ENCODE peak calls at places on chromosome 7, in nine cellular contexts. M, W, C, X, L, Y, T, I and J are unnamed samples. For H3K27me3, the result is how much of the 10 kb centered on the place peaks cover.

GRCh38 chr7:25877802-25878789 is 273.9 kb upstream of the NFE2L3 start:
- DNase-seq in M (no peak), W (no peak), C (no peak), X (no peak), L (no peak), Y (no peak), T (no peak), I (no peak), J (no peak)

GRCh38 chr7:27124096-27124978 is 6.2 kb downstream of the HOXA4 start:
- DNase-seq in M (no peak), W (peak), C (no peak), X (no peak), L (peak), Y (no peak), T (peak), I (no peak), J (no peak)

GRCh38 chr7:43784030-43785001 is 25.8 kb downstream of the BLVRA start:
- DNase-seq in M (no peak), W (no peak), C (peak), X (no peak), L (peak), Y (no peak), T (no peak), I (peak), J (no peak)

GRCh38 chr7:63899691-63900393 is 98.8 kb upstream of the ZNF722 start:
- DNase-seq in M (peak), W (peak), C (peak), X (peak), L (no peak), Y (peak), T (peak), I (peak), J (no peak)

GRCh38 chr7:74417419-74417971 is 36.2 kb upstream of the GTF2IRD1 start:
- DNase-seq in M (peak), W (peak), C (peak), X (no peak), L (peak), Y (peak), T (peak), I (peak), J (no peak)

GRCh38 chr7:4828720-4829383 is 33.0 kb downstream of the PAPOLB start:
- DNase-seq in M (no peak), W (no peak), C (no peak), X (no peak), L (no peak), Y (no peak), T (no peak), I (no peak), J (no peak)

GRCh38 chr7:77570330-77571011 is 33.4 kb downstream of the PTPN12 start:
- DNase-seq in M (no peak), W (no peak), C (no peak), X (no peak), L (peak), Y (no peak), T (no peak), I (no peak), J (peak)

GRCh38 chr7:149604521-149604920 is 106.9 kb upstream of the ZNF746 start:
- DNase-seq in M (no peak), W (no peak), C (no peak), X (no peak), L (peak), Y (no peak), T (no peak), I (no peak), J (no peak)

GRCh38 chr7:133858311-133858710 is 268.8 kb upstream of the LRGUK start:
- DNase-seq in M (no peak), W (no peak), C (no peak), X (no peak), L (no peak), Y (no peak), T (no peak), I (no peak), J (no peak)

GRCh38 chr7:68009716-68010115 is 1013.1 kb downstream of the TYW1 start:
- DNase-seq in M (no peak), W (no peak), C (no peak), X (no peak), L (no peak), Y (no peak), T (no peak), I (no peak), J (no peak)

GRCh38 chr7:17882685-17883084 is 57.6 kb downstream of the SNX13 start:
- DNase-seq in M (no peak), W (no peak), C (no peak), X (no peak), L (no peak), Y (no peak), T (no peak), I (no peak), J (no peak)

GRCh38 chr7:138030679-138031351 is 28.9 kb upstream of the CREB3L2 start:
- DNase-seq in M (no peak), W (no peak), C (no peak), X (no peak), L (no peak), Y (no peak), T (no peak), I (no peak), J (no peak)

GRCh38 chr7:138036135-138036534 is 34.2 kb upstream of the CREB3L2 start:
- DNase-seq in M (no peak), W (no peak), C (no peak), X (no peak), L (no peak), Y (no peak), T (no peak), I (no peak), J (no peak)

GRCh38 chr7:138032186-138032585 is 30.3 kb upstream of the CREB3L2 start:
- DNase-seq in M (no peak), W (no peak), C (no peak), X (no peak), L (no peak), Y (no peak), T (no peak), I (no peak), J (no peak)

GRCh38 chr7:138032775-138033174 is 30.9 kb upstream of the CREB3L2 start:
- DNase-seq in M (no peak), W (no peak), C (no peak), X (no peak), L (no peak), Y (no peak), T (no peak), I (no peak), J (no peak)

GRCh38 chr7:138033241-138033640 is 31.4 kb upstream of the CREB3L2 start:
- DNase-seq in M (no peak), W (no peak), C (no peak), X (no peak), L (no peak), Y (no peak), T (no peak), I (no peak), J (no peak)
- H3K4me3 ChIP-seq in M (no peak), W (no peak), C (no peak), X (no peak), L (no peak), Y (no peak), T (no peak), I (no peak), J (no peak)

GRCh38 chr7:31724696-31725095 is 37.7 kb downstream of the PPP1R17 start:
- DNase-seq in M (no peak), W (no peak), C (no peak), X (no peak), L (no peak), Y (no peak), T (no peak), I (no peak), J (no peak)

GRCh38 chr7:31734456-31734855 is 47.4 kb downstream of the PPP1R17 start:
- DNase-seq in M (no peak), W (no peak), C (no peak), X (no peak), L (no peak), Y (no peak), T (no peak), I (no peak), J (peak)

GRCh38 chr7:31729195-31729804 is 42.3 kb downstream of the PPP1R17 start:
- DNase-seq in M (no peak), W (no peak), C (no peak), X (no peak), L (no peak), Y (no peak), T (no peak), I (no peak), J (no peak)
- TF ChIP-seq CTCF in M (no peak), W (no peak), C (no peak), X (no peak), L (no peak), Y (no peak), T (no peak), I (no peak), J (peak)

GRCh38 chr7:99947608-99948007 is 18.2 kb upstream of the GJC3 start:
- DNase-seq in M (no peak), W (no peak), C (no peak), X (no peak), L (no peak), Y (no peak), T (no peak), I (no peak), J (no peak)

GRCh38 chr7:99943641-99944507 is 14.5 kb upstream of the GJC3 start:
- DNase-seq in M (no peak), W (no peak), C (no peak), X (no peak), L (no peak), Y (no peak), T (no peak), I (no peak), J (no peak)

GRCh38 chr7:99949645-99950228 is 20.3 kb upstream of the GJC3 start:
- DNase-seq in M (no peak), W (no peak), C (no peak), X (no peak), L (peak), Y (no peak), T (no peak), I (no peak), J (no peak)

GRCh38 chr7:99944508-99945070 is 15.2 kb upstream of the GJC3 start:
- DNase-seq in M (no peak), W (no peak), C (no peak), X (no peak), L (no peak), Y (no peak), T (no peak), I (no peak), J (no peak)
- H3K27me3 ChIP-seq in M (under half), W (under half), C (under half), X (under half), L (under half), Y (under half), T (under half), I (under half), J (under half)

DNA sequence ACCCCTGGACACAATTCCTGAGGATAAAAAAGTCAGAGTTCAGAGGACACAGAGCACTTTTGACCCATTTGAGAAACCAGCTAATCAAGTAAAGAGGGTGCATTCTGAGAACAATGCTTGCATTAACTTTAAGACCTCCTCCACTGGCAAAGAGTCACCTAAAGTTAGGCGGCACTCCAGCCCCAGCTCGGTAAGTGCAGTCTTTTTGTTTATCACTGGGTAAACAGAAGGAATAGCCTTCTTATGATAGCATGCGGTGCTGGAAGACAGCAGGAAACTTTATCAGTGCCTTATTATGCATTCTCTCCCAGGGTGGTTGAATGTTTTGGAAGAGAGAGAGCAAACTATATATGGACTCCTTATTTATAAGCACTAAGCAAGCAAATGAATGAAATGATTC is 130.5 kb downstream of the CDK14 start:
- DNase-seq in M (no peak), W (peak), C (no peak), X (no peak), L (peak), Y (no peak), T (no peak), I (no peak), J (no peak)
- H3K4me3 ChIP-seq in M (no peak), W (no peak), C (no peak), X (no peak), L (peak), Y (no peak), T (no peak), I (no peak), J (no peak)

GRCh38 chr7:151679073-151679708 is 159.5 kb upstream of the RHEB start:
- DNase-seq in M (no peak), W (no peak), C (no peak), X (no peak), L (no peak), Y (no peak), T (no peak), I (peak), J (no peak)
- TF ChIP-seq CTCF in M (no peak), W (no peak), C (no peak), X (no peak), L (no peak), Y (no peak), T (no peak), I (no peak), J (no peak)

DNA sequence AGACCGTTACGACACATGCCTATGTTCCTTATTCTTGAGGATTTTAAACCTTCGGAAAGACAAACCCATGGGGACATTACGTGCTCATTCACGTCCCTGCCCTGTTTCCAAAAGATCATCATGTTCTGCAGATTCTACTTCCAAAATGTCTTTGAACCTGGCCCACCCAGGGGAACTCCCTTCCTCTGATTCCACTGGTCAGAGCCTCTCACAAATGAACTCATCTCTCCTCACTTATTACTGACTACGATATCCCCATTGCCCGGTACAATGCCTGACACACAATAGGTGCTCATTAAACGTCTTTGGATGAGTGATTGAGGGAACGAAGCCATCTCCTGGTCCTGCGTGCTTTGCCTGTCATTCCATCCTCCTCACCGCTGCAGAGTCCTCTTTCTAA is 168.3 kb upstream of the RNF32 start:
- DNase-seq in M (no peak), W (no peak), C (no peak), X (no peak), L (no peak), Y (no peak), T (no peak), I (no peak), J (no peak)
- H3K27me3 ChIP-seq in M (under half), W (under half), C (under half), X (under half), L (under half), Y (under half), T (under half), I (under half), J (under half)

GRCh38 chr7:33841658-33842057 is 63.7 kb upstream of the BMPER start:
- DNase-seq in M (no peak), W (no peak), C (no peak), X (no peak), L (peak), Y (no peak), T (peak), I (no peak), J (no peak)

GRCh38 chr7:33842141-33842540 is 63.2 kb upstream of the BMPER start:
- DNase-seq in M (no peak), W (no peak), C (no peak), X (no peak), L (no peak), Y (no peak), T (no peak), I (no peak), J (no peak)

GRCh38 chr7:33841031-33841430 is 64.3 kb upstream of the BMPER start:
- DNase-seq in M (no peak), W (no peak), C (no peak), X (no peak), L (no peak), Y (no peak), T (no peak), I (no peak), J (no peak)

GRCh38 chr7:33836797-33837355 is 68.5 kb upstream of the BMPER start:
- DNase-seq in M (peak), W (no peak), C (no peak), X (no peak), L (peak), Y (no peak), T (no peak), I (no peak), J (no peak)

GRCh38 chr7:33837356-33837851 is 67.9 kb upstream of the BMPER start:
- DNase-seq in M (no peak), W (no peak), C (no peak), X (no peak), L (no peak), Y (no peak), T (no peak), I (peak), J (no peak)
- H3K4me3 ChIP-seq in M (no peak), W (no peak), C (no peak), X (no peak), L (no peak), Y (no peak), T (no peak), I (peak), J (no peak)

DNA sequence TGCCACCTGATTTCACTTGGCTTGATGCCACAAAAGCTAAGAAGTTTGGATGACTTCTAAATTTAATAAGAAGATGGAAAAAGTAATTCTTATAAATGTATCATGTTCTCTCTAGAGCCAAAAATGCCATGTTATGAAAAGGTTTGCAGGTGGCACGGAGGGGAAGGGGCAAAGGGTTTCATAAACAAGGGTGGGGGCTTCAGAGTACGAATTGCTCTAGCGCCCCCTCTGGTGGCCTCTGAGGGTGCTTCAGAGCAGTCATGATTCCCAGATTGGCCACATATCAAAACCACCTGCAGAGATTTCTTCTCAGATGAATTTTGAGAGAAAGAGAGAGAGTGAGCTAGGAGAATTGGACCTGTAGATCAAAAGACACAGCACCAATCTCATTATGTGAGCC is 208.6 kb upstream of the YAE1 start:
- DNase-seq in M (peak), W (no peak), C (no peak), X (no peak), L (no peak), Y (no peak), T (no peak), I (no peak), J (no peak)
- TF ChIP-seq CTCF in M (peak), W (peak), C (no peak), X (no peak), L (peak), Y (no peak), T (no peak), I (no peak), J (peak)

DNA sequence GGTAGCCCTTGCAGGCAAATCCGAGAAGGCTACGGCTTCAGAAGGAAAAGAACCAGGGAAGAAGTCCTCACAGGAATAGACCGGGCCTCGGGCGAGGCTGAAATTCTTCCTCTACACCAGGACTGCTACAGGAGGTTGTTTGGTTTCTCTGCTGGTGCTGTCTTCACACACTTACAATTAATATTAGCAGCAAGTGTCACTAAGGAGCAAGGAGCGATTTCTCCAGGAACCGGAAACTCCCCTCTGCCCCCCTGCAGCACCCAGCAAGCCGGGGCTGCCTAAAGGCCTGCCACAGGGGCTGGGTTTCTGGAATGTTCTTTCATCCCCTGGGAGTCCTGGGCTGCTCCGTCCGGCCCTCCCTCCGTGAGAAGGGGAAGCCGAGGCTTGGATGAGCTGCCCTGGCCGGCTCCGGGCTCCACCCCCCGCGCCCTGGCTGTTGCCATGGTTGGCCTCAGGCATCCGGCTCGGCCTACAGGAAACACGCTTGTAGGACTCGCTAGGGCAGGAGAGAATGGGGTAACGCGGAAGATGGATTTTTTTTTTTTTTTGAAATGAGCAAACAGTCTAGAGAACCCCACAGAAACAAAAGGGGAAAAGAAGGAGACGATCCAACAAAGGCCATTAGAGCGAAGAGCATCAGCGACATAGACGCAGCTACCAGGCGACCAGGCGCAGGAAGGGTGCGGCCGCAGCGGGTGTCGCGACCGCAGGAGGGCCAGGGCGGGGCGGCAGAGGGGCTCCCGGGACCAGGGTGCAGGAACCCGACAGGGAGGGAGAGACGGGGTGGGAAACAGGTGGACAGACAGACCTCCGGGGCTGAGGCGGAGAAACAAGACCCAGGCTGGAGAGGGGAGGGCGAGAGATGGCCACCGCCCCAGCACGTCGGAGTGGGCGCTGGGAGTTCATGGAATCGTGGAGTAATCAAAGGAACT is 33.0 kb downstream of the EN2 start:
- DNase-seq in M (no peak), W (peak), C (peak), X (no peak), L (no peak), Y (peak), T (peak), I (no peak), J (no peak)
- H3K27me3 ChIP-seq in M (half or more), W (half or more), C (under half), X (under half), L (under half), Y (under half), T (half or more), I (half or more), J (under half)